ENCODE peak calls at places on chromosomes 1 and 21, in seven cellular contexts. F is kidney epithelial cell, J is endothelial cell, K is HL-60, P is astrocyte of the spinal cord, V is fibroblast of lung, R is epithelial cell of esophagus. Y is an unnamed sample.

GRCh38 chr1:228867951-228868730 is 132.9 kb downstream of the RHOU start:
- DNase-seq in J (no peak), R (no peak), P (no peak), F (no peak), K (no peak), V (no peak), Y (no peak)

GRCh38 chr1:15935056-15935950 is 40.6 kb downstream of the ZBTB17 start:
- DNase-seq in R (no peak), K (no peak), J (no peak), F (no peak), V (no peak), P (no peak), Y (no peak)

GRCh38 chr21:41220208-41220733 is 52.3 kb downstream of the BACE2 start:
- DNase-seq in J (no peak), K (no peak), F (no peak), V (peak), P (no peak), R (no peak), Y (no peak)

GRCh38 chr1:153697191-153697872 is 18.8 kb downstream of the NPR1 start:
- DNase-seq in J (peak), K (no peak), V (peak), R (peak), F (peak), P (no peak), Y (no peak)

GRCh38 chr21:44440241-44441040 is 14.9 kb upstream of the LRRC3 start:
- DNase-seq in K (no peak), J (no peak), V (no peak), F (no peak), P (no peak), R (no peak), Y (no peak)

GRCh38 chr1:245493029-245493428 is 338.2 kb downstream of the KIF26B start:
- DNase-seq in R (no peak), K (no peak), F (no peak), J (no peak), P (no peak), V (no peak), Y (no peak)

GRCh38 chr1:5436808-5437207 is 555.4 kb downstream of the NPHP4 start:
- DNase-seq in K (no peak), V (no peak), P (no peak), F (no peak), R (no peak), J (no peak), Y (no peak)

GRCh38 chr1:44040856-44041255 is 9.6 kb upstream of the SLC6A9 start:
- DNase-seq in K (no peak), J (no peak), R (no peak), P (no peak), V (no peak), F (no peak), Y (no peak)

GRCh38 chr1:201603613-201604232 is 64.8 kb downstream of the NAV1 start:
- DNase-seq in K (no peak), F (no peak), P (peak), R (no peak), J (no peak), V (no peak), Y (no peak)

GRCh38 chr1:190711069-190711468 is 233.4 kb upstream of the BRINP3 start:
- DNase-seq in V (no peak), J (no peak), P (no peak), F (no peak), K (no peak), R (no peak), Y (no peak)

GRCh38 chr1:212514056-212514614 is 81.4 kb downstream of the NENF start:
- DNase-seq in K (peak), J (no peak), V (peak), R (peak), F (peak), P (peak), Y (no peak)

DNA sequence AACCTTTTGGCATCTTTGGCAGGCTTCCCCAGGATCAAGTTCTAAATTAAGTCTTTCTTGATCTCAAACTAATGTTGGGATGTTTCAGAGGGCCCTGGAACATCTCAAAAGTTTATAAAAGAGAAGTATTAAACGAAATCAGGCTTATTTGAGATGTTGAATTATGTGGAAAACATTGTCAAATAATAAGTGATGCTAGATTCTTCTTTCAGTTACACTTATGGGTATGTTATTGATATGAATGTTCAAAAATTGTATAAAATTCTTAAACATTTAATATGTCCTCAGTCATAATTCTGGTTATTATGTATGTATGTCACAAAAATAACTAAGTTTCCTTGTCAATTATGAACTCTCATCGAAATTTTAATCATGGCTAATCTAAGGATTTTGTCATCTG is 36.6 kb downstream of the S100A10 start:
- DNase-seq in V (no peak), P (no peak), K (no peak), F (no peak), J (no peak), R (no peak), Y (no peak)
- TF ChIP-seq CTCF in V (no peak), P (no peak), K (no peak), F (no peak), J (no peak), R (no peak), Y (no peak)

GRCh38 chr1:248155927-248156326 is 11.0 kb downstream of the OR2M5 start:
- DNase-seq in F (no peak), V (no peak), J (no peak), P (no peak), K (no peak), R (no peak), Y (no peak)

DNA sequence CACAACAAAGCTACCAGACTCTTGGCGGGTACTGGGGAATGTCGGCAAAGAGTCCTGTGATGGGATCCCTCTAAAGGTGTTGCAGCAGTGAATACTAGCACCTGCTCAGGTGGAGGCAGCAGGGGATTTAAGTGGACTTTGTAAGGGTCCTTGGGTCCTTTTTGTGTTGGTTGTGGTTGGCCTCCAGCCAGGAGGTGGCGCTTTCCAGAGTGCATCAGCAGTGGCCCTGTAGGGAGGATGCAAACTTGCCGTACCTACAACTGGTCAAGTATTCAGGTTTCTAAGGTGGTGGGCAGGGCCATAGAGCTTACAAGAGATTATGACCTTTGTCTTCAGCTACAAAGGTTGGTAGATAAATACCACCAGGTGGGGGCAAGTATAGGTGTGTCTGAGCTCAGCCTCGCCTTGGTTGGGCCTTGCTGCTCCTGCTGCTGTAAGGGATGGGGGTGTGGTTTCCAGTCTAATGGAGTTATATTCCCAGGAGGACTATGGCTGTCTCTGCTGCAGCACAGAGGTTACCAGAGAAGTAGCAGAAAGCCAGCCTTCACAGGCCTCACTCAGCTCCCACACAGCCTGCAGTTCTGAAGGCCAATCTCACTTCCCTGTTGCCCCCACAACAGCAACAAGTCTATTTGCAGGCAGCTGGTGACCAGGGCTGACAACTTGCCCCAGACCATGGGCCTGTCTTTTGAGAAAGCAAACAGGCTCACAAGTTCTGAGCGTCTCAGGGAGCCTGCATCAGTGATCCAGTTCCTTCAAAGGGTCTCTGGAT is 7.3 kb downstream of the OR2M5 start:
- DNase-seq in F (no peak), P (no peak), J (no peak), V (no peak), R (no peak), K (no peak), Y (no peak)
- TF ChIP-seq CTCF in F (no peak), P (no peak), J (no peak), V (no peak), R (no peak), K (no peak), Y (peak)

GRCh38 chr1:55848906-55849305 is 633.7 kb upstream of the USP24 start:
- DNase-seq in R (peak), K (no peak), J (peak), V (peak), P (no peak), F (no peak), Y (no peak)
- TF ChIP-seq CTCF in R (peak), K (no peak), J (peak), V (peak), P (peak), F (no peak), Y (no peak)

DNA sequence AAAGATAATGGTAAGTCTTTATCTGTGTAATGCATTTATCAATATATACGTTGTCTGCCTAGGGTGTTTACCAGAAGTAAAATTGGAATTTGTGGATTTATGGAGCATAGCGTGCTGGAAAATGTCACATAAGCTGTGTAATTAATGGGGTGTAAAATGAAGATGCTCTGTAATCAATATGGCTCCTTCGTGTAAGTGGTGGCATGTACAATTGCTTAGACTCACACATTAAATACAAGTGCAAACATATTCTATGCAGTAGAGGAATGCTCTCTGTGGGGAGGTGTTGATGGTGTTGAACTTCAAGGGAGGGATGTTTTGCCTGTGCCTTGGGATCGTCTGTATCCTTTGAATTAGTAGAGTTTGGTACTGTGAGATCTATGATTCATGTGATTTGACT is 62.2 kb upstream of the SRSF10 start:
- DNase-seq in V (no peak), J (no peak), P (no peak), K (no peak), F (no peak), R (no peak), Y (no peak)
- TF ChIP-seq CTCF in V (no peak), J (no peak), P (no peak), K (no peak), F (no peak), R (no peak), Y (no peak)

GRCh38 chr1:7224644-7225043 is 439.4 kb downstream of the CAMTA1 start:
- DNase-seq in R (peak), K (no peak), F (no peak), V (no peak), J (peak), P (no peak), Y (no peak)
- TF ChIP-seq CTCF in R (no peak), K (no peak), F (no peak), V (no peak), J (no peak), P (no peak), Y (no peak)

GRCh38 chr1:213988639-213989070 is 882 bp downstream of the PROX1 start:
- DNase-seq in V (no peak), K (no peak), F (no peak), R (no peak), J (no peak), P (no peak), Y (no peak)

GRCh38 chr1:213989071-213989739 is 1.4 kb downstream of the PROX1 start:
- DNase-seq in F (no peak), V (no peak), J (no peak), R (peak), K (no peak), P (no peak), Y (no peak)

GRCh38 chr1:213986925-213987250 is 885 bp upstream of the PROX1 start:
- DNase-seq in V (no peak), J (no peak), F (no peak), P (no peak), R (no peak), K (no peak), Y (no peak)

GRCh38 chr1:213987422-213987875 is 324 bp upstream of the PROX1 start:
- DNase-seq in K (no peak), R (no peak), V (no peak), J (no peak), F (no peak), P (peak), Y (no peak)

GRCh38 chr1:213987876-213988638 is at the start of gene PROX1:
- DNase-seq in K (no peak), J (peak), P (peak), R (peak), V (peak), F (peak), Y (peak)
- TF ChIP-seq CTCF in K (no peak), J (no peak), P (peak), R (no peak), V (peak), F (peak), Y (no peak)

GRCh38 chr1:205631010-205631726 is 643 bp downstream of the ELK4 start:
- DNase-seq in F (no peak), R (peak), P (peak), J (peak), V (peak), K (peak), Y (peak)

GRCh38 chr1:205630241-205630640 is 1.6 kb downstream of the ELK4 start:
- DNase-seq in P (peak), F (no peak), J (no peak), V (peak), K (no peak), R (no peak), Y (no peak)

GRCh38 chr1:205632374-205633169 is 761 bp upstream of the ELK4 start:
- DNase-seq in P (no peak), K (no peak), F (no peak), J (no peak), R (peak), V (no peak), Y (no peak)

GRCh38 chr1:205630651-205631009 is 1.2 kb downstream of the ELK4 start:
- DNase-seq in V (no peak), P (no peak), F (no peak), J (no peak), K (no peak), R (no peak), Y (no peak)

GRCh38 chr1:205631727-205632373 is at the start of gene ELK4:
- DNase-seq in R (peak), F (peak), P (peak), J (peak), V (peak), K (peak), Y (peak)
- TF ChIP-seq CTCF in R (peak), F (peak), P (peak), J (peak), V (peak), K (peak), Y (peak)

DNA sequence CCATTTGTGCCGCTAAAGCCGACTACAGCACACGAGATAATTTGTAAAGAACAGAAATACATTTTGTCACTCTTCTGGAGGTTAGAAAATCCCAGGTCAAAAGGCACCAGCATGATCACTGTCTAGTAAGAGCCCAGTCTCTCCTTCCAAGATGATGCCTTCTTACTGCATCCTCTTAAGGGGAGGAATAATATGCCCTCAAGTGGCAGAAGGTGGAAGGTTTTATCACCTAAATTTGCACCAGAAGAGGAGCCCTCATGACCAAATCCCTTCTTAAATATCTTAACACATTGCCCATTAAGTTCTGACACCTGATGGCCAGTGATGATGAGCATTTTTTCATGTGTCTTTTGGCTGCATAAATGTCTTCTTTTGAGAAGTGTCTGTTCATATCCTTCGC is 326.7 kb upstream of the RGS18 start:
- DNase-seq in P (peak), V (peak), R (peak), K (no peak), J (no peak), F (no peak), Y (no peak)
- TF ChIP-seq CTCF in P (no peak), V (no peak), R (peak), K (no peak), J (no peak), F (no peak), Y (no peak)